ENCODE peak calls at places on chromosome 3, in ten cellular contexts. L is stimulated activated CD4-positive, alpha-beta T cell treated with anti-CD3 and anti-CD28 coated beads, TNF-alpha, amount 100 ng/mL, for 24 hours; Y is midbrain; M is renal cortical epithelial cell; X is A549; Q is central memory CD4-positive, alpha-beta T cell; I is cardiac fibroblast; C is cardiac septum; N is pons; T is activated naive CD8-positive, alpha-beta T cell treated with anti-CD3 and anti-CD28 coated beads for 36 hours. Z is an unnamed sample.
A peak's percentile ranks its signal among the peaks of the same experiment; 100 is the strongest.

GRCh38 chr3:57783186-57784088 is 27.3 kb downstream of the SLMAP start:
- DNase-seq in L (no peak), N (no peak), T (no peak), Y (no peak), C (no peak), M (no peak), X (peak; percentile 25), I (peak; percentile 19), Q (no peak), Z (no peak)

GRCh38 chr3:161475905-161476304 is 20.7 kb upstream of the OTOL1 start:
- DNase-seq in N (peak; percentile 53), C (no peak), Y (no peak), T (no peak), M (peak; percentile 39), Q (no peak), L (no peak), X (peak; percentile 45), I (no peak), Z (no peak)

GRCh38 chr3:37971467-37971866 is 19.1 kb upstream of the VILL start:
- DNase-seq in Q (no peak), N (no peak), L (no peak), T (no peak), C (no peak), X (no peak), I (no peak), M (no peak), Y (no peak), Z (no peak)

GRCh38 chr3:15964605-15965061 is 166.9 kb upstream of the ANKRD28 start:
- DNase-seq in N (no peak), Q (no peak), Y (no peak), M (peak; percentile 56), L (no peak), X (no peak), C (no peak), T (no peak), I (peak; percentile 11), Z (no peak)

GRCh38 chr3:12175844-12176453 is 17.2 kb upstream of the TIMP4 start:
- DNase-seq in I (peak; percentile 79), Y (peak; percentile 33), C (peak; percentile 84), N (peak; percentile 37), L (no peak), T (peak; percentile 18), X (peak; percentile 58), Q (no peak), M (peak; percentile 38), Z (peak; percentile 65)

GRCh38 chr3:126083511-126083912 is 412 bp downstream of the SLC41A3 start:
- DNase-seq in Y (peak; percentile 36), I (peak; percentile 37), N (peak; percentile 12), X (peak; percentile 40), M (no peak), L (no peak), Q (peak; percentile 19), C (no peak), T (peak; percentile 61), Z (no peak)

GRCh38 chr3:171199473-171199829 is 172.9 kb upstream of the SLC2A2 start:
- DNase-seq in C (no peak), Q (no peak), X (no peak), Y (no peak), T (no peak), I (no peak), M (no peak), L (no peak), N (no peak), Z (no peak)

GRCh38 chr3:89560546-89560945 is 453.1 kb downstream of the EPHA3 start:
- DNase-seq in M (peak; percentile 2), I (peak; percentile 89), T (no peak), Q (no peak), C (no peak), Y (no peak), N (no peak), L (no peak), X (no peak), Z (no peak)

GRCh38 chr3:195715583-195716266 is 5.1 kb upstream of the MUC20 start:
- DNase-seq in Y (no peak), N (no peak), I (no peak), L (no peak), X (peak; percentile 79), M (peak; percentile 94), T (peak; percentile 39), Q (no peak), C (no peak), Z (no peak)

GRCh38 chr3:65005481-65005880 is 317.7 kb upstream of the ADAMTS9 start:
- DNase-seq in X (no peak), I (peak; percentile 40), L (no peak), T (no peak), M (no peak), Q (no peak), N (no peak), Y (no peak), C (no peak), Z (no peak)

GRCh38 chr3:23085256-23085655 is 117.9 kb upstream of the UBE2E2 start:
- DNase-seq in T (no peak), C (no peak), L (no peak), Q (no peak), M (no peak), I (no peak), N (no peak), X (no peak), Y (no peak), Z (no peak)

GRCh38 chr3:132134611-132135010 is 99.8 kb upstream of the CPNE4 start:
- DNase-seq in I (peak; percentile 79), M (peak; percentile 92), L (no peak), Q (no peak), Y (no peak), N (no peak), T (no peak), C (no peak), X (peak; percentile 73), Z (no peak)

GRCh38 chr3:37952564-37952963 is 38.0 kb upstream of the VILL start:
- DNase-seq in I (no peak), Y (no peak), T (no peak), L (no peak), Q (no peak), X (no peak), M (no peak), C (no peak), N (no peak), Z (no peak)

GRCh38 chr3:32646761-32647160 is 38.2 kb upstream of the CNOT10 start:
- DNase-seq in I (no peak), X (no peak), T (no peak), N (no peak), Y (no peak), L (no peak), C (no peak), M (no peak), Q (no peak), Z (no peak)

GRCh38 chr3:13103416-13104058 is 30.3 kb upstream of the IQSEC1 start:
- DNase-seq in Q (no peak), L (no peak), N (no peak), T (no peak), C (no peak), Y (no peak), I (no peak), M (no peak), X (no peak), Z (no peak)

GRCh38 chr3:44506961-44507360 is 29.5 kb upstream of the ZNF445 start:
- DNase-seq in N (no peak), L (no peak), X (no peak), Y (no peak), T (no peak), M (no peak), I (no peak), C (no peak), Q (no peak), Z (no peak)

GRCh38 chr3:185151959-185152432 is 864 bp downstream of the C3orf70 start:
- DNase-seq in I (no peak), T (no peak), M (no peak), Q (no peak), C (no peak), Y (no peak), L (no peak), N (peak; percentile 40), X (no peak), Z (no peak)

GRCh38 chr3:30004481-30004880 is 601.9 kb upstream of the TGFBR2 start:
- DNase-seq in T (no peak), L (no peak), Q (no peak), M (no peak), N (no peak), I (peak; percentile 14), X (no peak), C (no peak), Y (no peak), Z (no peak)